ENCODE peak calls at places on chromosome 11, in eight cellular contexts. D is mesenchymal stem cell; X is SJSA1; R is lower leg skin; Y is stimulated activated CD4-positive, alpha-beta T cell treated with anti-CD3 and anti-CD28 coated beads, Interleukin-1b, Interleukin-23, amount 100 ng/mL, for 1 hour; I is psoas muscle; F is SK-N-DZ; E is activated T-cell treated with anti-CD3 and anti-CD28 coated beads, Interleukin-2, amount 50 U/mL, for 24 hours. O is an unnamed sample.
A peak's percentile ranks its signal among the peaks of the same experiment; 100 is the strongest.

GRCh38 chr11:65868076-65868667 is 4.4 kb downstream of the EFEMP2 start:
- DNase-seq in Y (no peak), R (no peak), I (no peak), E (no peak), X (peak; percentile 63), D (peak; percentile 31), F (peak; percentile 54), O (no peak)

GRCh38 chr11:69524291-69524882 is 42.9 kb downstream of the LINC01488 start:
- DNase-seq in E (no peak), R (no peak), I (no peak), Y (no peak), D (peak; percentile 18), X (peak; percentile 92), F (no peak), O (no peak)

GRCh38 chr11:1484061-1484671 is 2.4 kb downstream of the MOB2 start:
- DNase-seq in F (no peak), E (no peak), Y (no peak), D (no peak), I (peak; percentile 47), X (no peak), R (no peak), O (no peak)

GRCh38 chr11:56716379-56716854 is 17.5 kb downstream of the OR9G1 start:
- DNase-seq in D (no peak), I (no peak), F (no peak), Y (no peak), R (no peak), X (no peak), E (no peak), O (no peak)

GRCh38 chr11:79068356-79068755 is 372.5 kb downstream of the TENM4 start:
- DNase-seq in R (no peak), I (no peak), X (no peak), D (no peak), F (peak; percentile 37), E (no peak), Y (no peak), O (no peak)

GRCh38 chr11:115501895-115502589 is 2.2 kb downstream of the CADM1 start:
- DNase-seq in F (peak; percentile 59), D (peak; percentile 49), E (no peak), X (no peak), Y (no peak), R (no peak), I (no peak), O (no peak)

GRCh38 chr11:111911563-111912401 is at the start of gene CRYAB:
- DNase-seq in E (no peak), I (peak; percentile 97), X (peak; percentile 49), Y (no peak), R (peak; percentile 97), D (peak; percentile 84), F (no peak), O (no peak)

GRCh38 chr11:33742249-33742851 is 6.1 kb upstream of the CD59 start:
- DNase-seq in Y (no peak), R (no peak), I (no peak), D (peak; percentile 36), X (no peak), F (no peak), E (no peak), O (no peak)

GRCh38 chr11:33936745-33937612 is 45.1 kb upstream of the LMO2 start:
- DNase-seq in X (no peak), R (peak; percentile 92), I (peak; percentile 82), Y (no peak), E (no peak), F (no peak), D (peak; percentile 78), O (no peak)

GRCh38 chr11:96620464-96621044 is 230.7 kb downstream of the JRKL start:
- DNase-seq in E (no peak), F (no peak), D (no peak), I (no peak), X (no peak), R (no peak), Y (no peak), O (no peak)

GRCh38 chr11:17655682-17656081 is 63.7 kb upstream of the MYOD1 start:
- DNase-seq in D (no peak), X (no peak), E (no peak), Y (no peak), F (no peak), I (no peak), R (no peak), O (no peak)